ENCODE peak calls at places on chromosomes 6 and 20, in four cellular contexts. I, C, G and R are unnamed samples.

GRCh38 chr6:19320066-19320465 is 517.1 kb upstream of the ID4 start:
- DNase-seq in G (no peak), C (no peak), I (no peak), R (no peak)

GRCh38 chr6:83767033-83767432 is 58.1 kb upstream of the SNAP91 start:
- DNase-seq in I (no peak), C (no peak), G (no peak), R (no peak)

GRCh38 chr6:15758631-15759215 is 95.9 kb upstream of the DTNBP1 start:
- DNase-seq in I (no peak), C (no peak), G (no peak), R (no peak)

GRCh38 chr6:33860706-33861474 is 57.1 kb upstream of the MLN start:
- DNase-seq in I (no peak), G (no peak), C (no peak), R (peak; percentile 59)

GRCh38 chr6:126530777-126531176 is 190.9 kb downstream of the CENPW start:
- DNase-seq in I (no peak), G (no peak), C (no peak), R (no peak)

GRCh38 chr6:12343440-12344162 is 53.4 kb downstream of the EDN1 start:
- DNase-seq in I (no peak), C (peak; percentile 81), G (no peak), R (no peak)

GRCh38 chr6:118581489-118581959 is 33.4 kb downstream of the PLN start:
- DNase-seq in I (no peak), G (no peak), C (no peak), R (peak; percentile 58)

GRCh38 chr20:6664574-6664973 is 102.9 kb upstream of the BMP2 start:
- DNase-seq in C (no peak), G (no peak), I (no peak), R (no peak)

GRCh38 chr6:3455121-3455489 is 1.7 kb downstream of the SLC22A23 start:
- DNase-seq in C (no peak), G (no peak), I (no peak), R (no peak)

GRCh38 chr6:32195652-32195901 is 3.1 kb upstream of the GPSM3 start:
- DNase-seq in I (peak; percentile 98), G (peak; percentile 100), C (peak; percentile 100), R (peak; percentile 98)

GRCh38 chr20:3784226-3784853 is 2.2 kb downstream of the CENPB start:
- DNase-seq in I (no peak), C (no peak), G (no peak), R (no peak)

GRCh38 chr6:158056804-158057203 is 75.1 kb downstream of the SYNJ2 start:
- DNase-seq in G (no peak), I (no peak), C (no peak), R (no peak)

GRCh38 chr6:50030777-50031562 is 9.2 kb upstream of the DEFB110 start:
- DNase-seq in G (no peak), I (no peak), C (no peak), R (peak; percentile 5)

GRCh38 chr20:34472246-34472925 is 43.8 kb upstream of the DYNLRB1 start:
- DNase-seq in I (no peak), C (no peak), G (no peak), R (peak; percentile 70)

GRCh38 chr20:32581839-32582658 is 3.1 kb downstream of the NOL4L start:
- DNase-seq in G (no peak), C (no peak), I (no peak), R (no peak)

GRCh38 chr6:82144007-82144851 is 103.3 kb downstream of the IBTK start:
- DNase-seq in G (no peak), C (no peak), I (no peak), R (peak; percentile 76)

GRCh38 chr6:93786474-93787330 is 367.3 kb upstream of the EPHA7 start:
- DNase-seq in C (no peak), G (no peak), I (no peak), R (no peak)

GRCh38 chr20:37849169-37849568 is 53.8 kb upstream of the VSTM2L start:
- DNase-seq in I (no peak), G (no peak), C (no peak), R (no peak)

GRCh38 chr20:33711446-33711738 is 8.7 kb downstream of the PXMP4 start:
- DNase-seq in I (no peak), C (no peak), G (no peak), R (no peak)

GRCh38 chr6:33967966-33968724 is 164.3 kb upstream of the MLN start:
- DNase-seq in C (no peak), I (no peak), G (no peak), R (peak; percentile 50)

GRCh38 chr6:18280084-18280483 is 15.8 kb upstream of the DEK start:
- DNase-seq in C (no peak), G (no peak), I (no peak), R (peak; percentile 39)

GRCh38 chr6:108562503-108562993 is 1.8 kb downstream of the FOXO3 start:
- DNase-seq in G (no peak), C (peak; percentile 71), I (no peak), R (peak; percentile 62)

GRCh38 chr6:151240036-151240685 is 394 bp downstream of the AKAP12 start:
- DNase-seq in I (no peak), G (no peak), C (peak; percentile 11), R (peak; percentile 89)

GRCh38 chr20:4449977-4450715 is 271.6 kb upstream of the PRND start:
- DNase-seq in I (no peak), C (no peak), G (no peak), R (no peak)

GRCh38 chr6:159838020-159838744 is 38.1 kb downstream of the PNLDC1 start:
- DNase-seq in C (no peak), I (no peak), G (no peak), R (no peak)

GRCh38 chr6:75023634-75024033 is 182.2 kb downstream of the COL12A1 start:
- DNase-seq in C (no peak), G (no peak), I (no peak), R (no peak)

GRCh38 chr6:80541186-80541585 is 434.7 kb downstream of the BCKDHB start:
- DNase-seq in C (no peak), G (no peak), I (no peak), R (peak; percentile 67)